ENCODE peak calls at places on chromosomes 7 and 10, in five cellular contexts. O is HCT116, N is HepG2, G is H1, Y is GM12878. U is an unnamed sample.

GRCh38 chr10:47311193-47311899 is 10.9 kb upstream of the GDF2 start:
- DNase-seq in Y (no peak), O (no peak), G (no peak), N (no peak), U (peak)

GRCh38 chr10:95518455-95519131 is 42.6 kb downstream of the SORBS1 start:
- DNase-seq in N (no peak), Y (no peak), O (no peak), G (no peak), U (no peak)

GRCh38 chr7:157337316-157338149 is 729 bp downstream of the DNAJB6 start:
- DNase-seq in Y (no peak), G (no peak), N (peak), O (no peak), U (peak)

GRCh38 chr7:129069021-129069420 is 14.1 kb upstream of the TNPO3 start:
- DNase-seq in O (no peak), G (no peak), N (no peak), Y (no peak), U (no peak)

GRCh38 chr10:128086003-128086863 is 40.0 kb downstream of the MKI67 start:
- DNase-seq in N (no peak), O (no peak), G (no peak), Y (no peak), U (no peak)

GRCh38 chr7:87100326-87100725 is 40.9 kb upstream of the ELAPOR2 start:
- DNase-seq in N (no peak), G (no peak), Y (no peak), O (no peak), U (no peak)

GRCh38 chr7:107103369-107103768 is 58.9 kb downstream of the PRKAR2B start:
- DNase-seq in Y (no peak), G (no peak), N (no peak), O (no peak), U (no peak)

GRCh38 chr10:72952901-72953223 is 1.7 kb downstream of the PLA2G12B start:
- DNase-seq in O (no peak), N (peak), Y (no peak), G (no peak), U (no peak)

DNA sequence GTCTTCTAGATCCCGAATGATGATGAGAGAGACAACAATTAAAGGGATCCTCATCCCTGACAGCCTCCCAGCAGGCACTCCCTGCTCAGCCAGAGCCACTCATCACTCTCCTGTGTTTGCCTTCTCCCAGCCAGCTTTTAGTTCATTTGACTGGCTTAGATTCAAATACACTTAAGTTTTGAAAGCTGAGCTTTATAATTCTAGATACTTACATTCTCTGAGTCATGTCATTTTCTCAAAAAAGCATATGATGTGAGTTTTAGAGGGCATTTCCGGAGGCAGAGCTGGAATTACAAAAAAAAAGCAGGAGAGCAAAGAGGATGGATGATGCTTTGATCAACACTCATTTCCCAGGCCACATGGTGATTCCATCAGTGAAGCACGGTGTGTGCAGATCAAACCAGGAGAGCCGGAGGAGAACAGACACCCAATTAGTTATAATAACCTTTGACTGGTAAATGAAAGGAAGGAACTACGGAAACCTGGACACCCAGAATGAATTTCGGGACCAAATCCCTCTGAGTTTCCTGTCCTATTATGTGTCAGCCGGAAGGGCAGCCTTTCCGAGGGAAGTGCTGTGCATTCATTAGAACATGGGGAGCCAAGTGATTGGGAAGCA is 81.5 kb upstream of the HPS1 start:
- DNase-seq in N (no peak), O (no peak), G (no peak), Y (no peak), U (no peak)
- TF ChIP-seq SRF in N (no peak), O (no peak), G (no peak), Y (no peak), U (no peak)

GRCh38 chr10:33805831-33806230 is 471.4 kb upstream of the NRP1 start:
- DNase-seq in G (no peak), N (no peak), Y (no peak), O (no peak), U (no peak)
- H3K27ac ChIP-seq in G (no peak), N (no peak), Y (no peak), O (no peak), U (no peak)

DNA sequence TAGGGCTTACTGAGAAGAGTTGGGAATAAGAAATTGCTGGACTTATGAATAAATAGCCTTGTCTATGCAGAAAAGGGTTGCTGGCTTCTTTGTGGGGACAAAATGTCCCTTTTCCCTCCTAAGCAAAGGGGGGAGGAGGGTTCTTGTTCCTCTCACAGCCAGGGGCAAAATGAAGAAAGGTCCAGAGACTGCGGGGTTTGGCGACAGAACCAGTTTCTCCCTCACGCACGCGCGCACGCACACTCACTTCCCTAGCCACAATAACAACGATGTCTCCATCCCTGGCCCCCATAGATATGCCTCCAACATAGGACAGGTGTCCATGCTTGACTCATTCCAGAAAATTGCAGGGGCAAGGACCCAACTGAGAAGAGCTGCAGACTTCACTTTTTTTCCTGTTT is 3.3 kb downstream of the ZMIZ1 start:
- DNase-seq in N (no peak), G (no peak), O (no peak), Y (no peak), U (no peak)
- H3K9ac ChIP-seq in N (peak), G (no peak), O (no peak), Y (no peak), U (no peak)

GRCh38 chr10:52172581-52172980 is 141.5 kb upstream of the DKK1 start:
- DNase-seq in N (no peak), O (no peak), G (no peak), Y (no peak), U (no peak)
- TF ChIP-seq SRF in N (no peak), O (no peak), G (no peak), Y (no peak), U (no peak)